ENCODE peak calls at places on chromosomes 12 and 14, in four cellular contexts. One of them, this sample, is unnamed.

GRCh38 chr12:2212971-2213869 is 160.4 kb downstream of the CACNA1C start:
- DNase-seq in upper lobe of left lung: no peak
- DNase-seq in HCT116: no peak
- DNase-seq in fibroblast of lung: peak
- DNase-seq in this sample: no peak

GRCh38 chr14:55301722-55302121 is 30.5 kb downstream of the FBXO34 start:
- DNase-seq in upper lobe of left lung: no peak
- DNase-seq in HCT116: no peak
- DNase-seq in fibroblast of lung: peak
- DNase-seq in this sample: peak

GRCh38 chr14:63717704-63718103 is 10.2 kb downstream of the SGPP1 start:
- DNase-seq in upper lobe of left lung: no peak
- DNase-seq in HCT116: peak
- DNase-seq in fibroblast of lung: peak
- DNase-seq in this sample: no peak

GRCh38 chr12:67275380-67275913 is 6.3 kb downstream of the CAND1 start:
- DNase-seq in upper lobe of left lung: no peak
- DNase-seq in HCT116: no peak
- DNase-seq in fibroblast of lung: peak
- DNase-seq in this sample: no peak

GRCh38 chr12:2092890-2093289 is 40.1 kb downstream of the CACNA1C start:
- DNase-seq in upper lobe of left lung: no peak
- DNase-seq in HCT116: no peak
- DNase-seq in fibroblast of lung: peak
- DNase-seq in this sample: no peak

GRCh38 chr12:55727643-55728184 is 1.1 kb downstream of the CD63 start:
- DNase-seq in upper lobe of left lung: no peak
- DNase-seq in HCT116: no peak
- DNase-seq in fibroblast of lung: peak
- DNase-seq in this sample: no peak

GRCh38 chr12:54439521-54440255 is 20.6 kb upstream of the ITGA5 start:
- DNase-seq in upper lobe of left lung: no peak
- DNase-seq in HCT116: peak
- DNase-seq in fibroblast of lung: peak
- DNase-seq in this sample: peak

GRCh38 chr12:106764738-106765137 is 9.7 kb upstream of the RIC8B start:
- DNase-seq in upper lobe of left lung: no peak
- DNase-seq in HCT116: no peak
- DNase-seq in fibroblast of lung: no peak
- DNase-seq in this sample: no peak

GRCh38 chr12:49279706-49280159 is 14.9 kb downstream of the TUBA1C start:
- DNase-seq in upper lobe of left lung: no peak
- DNase-seq in HCT116: no peak
- DNase-seq in fibroblast of lung: peak
- DNase-seq in this sample: no peak

GRCh38 chr12:11856971-11857370 is 207.5 kb downstream of the ETV6 start:
- DNase-seq in upper lobe of left lung: no peak
- DNase-seq in HCT116: no peak
- DNase-seq in fibroblast of lung: no peak
- DNase-seq in this sample: no peak

GRCh38 chr14:24422261-24422660 is 7.2 kb downstream of the CBLN3 start:
- DNase-seq in upper lobe of left lung: no peak
- DNase-seq in HCT116: no peak
- DNase-seq in fibroblast of lung: no peak
- DNase-seq in this sample: no peak

GRCh38 chr12:38648813-38649212 is 256.6 kb downstream of the CPNE8 start:
- DNase-seq in upper lobe of left lung: no peak
- DNase-seq in HCT116: no peak
- DNase-seq in fibroblast of lung: no peak
- DNase-seq in this sample: no peak

GRCh38 chr14:104337381-104337780 is 199.0 kb downstream of the KIF26A start:
- DNase-seq in upper lobe of left lung: no peak
- DNase-seq in HCT116: no peak
- DNase-seq in fibroblast of lung: no peak
- DNase-seq in this sample: no peak

This sample was measured in astrocyte of the cerebellum.